ENCODE peak calls at places on chromosome 18, in eight cellular contexts. U is activated T-cell treated with anti-CD3 and anti-CD28 coated beads for 48 hours; T is CD8-positive, alpha-beta T cell; W is activated CD4-positive, alpha-beta T cell treated with anti-CD3 and anti-CD28 coated beads for 24 hours; Y is WERI-Rb-1; D is keratinocyte; N is memory B cell; I is DMS153. B is an unnamed sample.

GRCh38 chr18:70415823-70416488 is 127.1 kb downstream of the SOCS6 start:
- DNase-seq in U (no peak), D (no peak), W (no peak), N (no peak), I (no peak), Y (peak), T (no peak), B (no peak)

GRCh38 chr18:31301201-31301655 is 16.7 kb upstream of the DSG1 start:
- DNase-seq in D (peak), T (no peak), Y (no peak), U (no peak), N (no peak), I (no peak), W (no peak), B (no peak)

GRCh38 chr18:31243740-31244512 is 74.0 kb upstream of the DSG1 start:
- DNase-seq in T (no peak), D (no peak), W (no peak), U (no peak), I (no peak), Y (no peak), N (no peak), B (no peak)

GRCh38 chr18:5890261-5890605 is 5.1 kb downstream of the TMEM200C start:
- DNase-seq in D (no peak), I (no peak), U (no peak), Y (peak), W (no peak), N (no peak), T (no peak), B (no peak)

GRCh38 chr18:32688821-32689220 is 84.0 kb downstream of the KLHL14 start:
- DNase-seq in Y (no peak), N (no peak), U (no peak), D (no peak), W (no peak), I (no peak), T (no peak), B (no peak)

GRCh38 chr18:2894131-2894840 is 47.5 kb downstream of the EMILIN2 start:
- DNase-seq in N (no peak), I (no peak), T (no peak), Y (no peak), U (no peak), D (no peak), W (no peak), B (peak)

GRCh38 chr18:54717673-54718435 is 110.4 kb upstream of the RAB27B start:
- DNase-seq in T (peak), U (peak), Y (no peak), W (peak), N (peak), D (no peak), I (no peak), B (no peak)

GRCh38 chr18:5239447-5239846 is 42.4 kb upstream of the AKAIN1 start:
- DNase-seq in Y (no peak), N (no peak), W (no peak), I (no peak), D (no peak), T (no peak), U (no peak), B (no peak)

GRCh38 chr18:36281941-36282340 is 15.6 kb upstream of the FHOD3 start:
- DNase-seq in Y (no peak), I (no peak), D (no peak), N (no peak), U (no peak), W (no peak), T (no peak), B (no peak)

B was measured in left ventricle myocardium inferior.